ENCODE peak calls at places on chromosomes 13 and 19, in six cellular contexts. N is left lung, L is OCI-LY7, I is cardiac muscle cell, H is thoracic aorta, V is mucosa of descending colon. U is an unnamed sample.

GRCh38 chr19:54311486-54311885 is 1.5 kb downstream of the LILRA5 start:
- DNase-seq in N (no peak), H (no peak), I (no peak), L (no peak), V (no peak), U (no peak)

GRCh38 chr13:48580185-48580803 is 47.4 kb upstream of the RCBTB2 start:
- DNase-seq in I (peak), V (no peak), N (no peak), H (peak), L (peak), U (peak)

GRCh38 chr19:12664406-12665280 is 1.9 kb downstream of the MAN2B1 start:
- DNase-seq in N (no peak), H (no peak), L (peak), V (peak), I (peak), U (no peak)

GRCh38 chr13:78147905-78148304 is 229.3 kb upstream of the EDNRB start:
- DNase-seq in N (no peak), H (no peak), I (no peak), L (no peak), V (no peak), U (no peak)

GRCh38 chr13:114019367-114019766 is 45.5 kb upstream of the C13orf46 start:
- DNase-seq in L (peak), V (no peak), H (no peak), I (no peak), N (no peak), U (peak)

GRCh38 chr13:77065456-77066147 is 38.6 kb upstream of the FBXL3 start:
- DNase-seq in N (no peak), I (no peak), V (no peak), H (no peak), L (no peak), U (no peak)

GRCh38 chr19:55178781-55179569 is 1.1 kb downstream of the SYT5 start:
- DNase-seq in I (peak), V (peak), L (peak), N (peak), H (no peak), U (peak)

GRCh38 chr13:94558721-94559120 is 37.2 kb downstream of the TGDS start:
- DNase-seq in H (no peak), I (no peak), N (no peak), L (no peak), V (no peak), U (no peak)

GRCh38 chr19:29851769-29852521 is 40.2 kb downstream of the CCNE1 start:
- DNase-seq in N (no peak), L (no peak), H (no peak), I (no peak), V (no peak), U (no peak)

GRCh38 chr19:38888876-38889275 is 10.5 kb downstream of the SIRT2 start:
- DNase-seq in I (no peak), V (no peak), L (no peak), N (peak), H (no peak), U (no peak)

GRCh38 chr13:105471683-105472082 is 1063.8 kb downstream of the EFNB2 start:
- DNase-seq in L (no peak), V (no peak), I (no peak), H (no peak), N (no peak), U (no peak)

GRCh38 chr13:95335667-95336066 is 34.4 kb upstream of the ABCC4 start:
- DNase-seq in L (no peak), N (no peak), I (no peak), H (no peak), V (no peak), U (no peak)

GRCh38 chr19:47229674-47230121 is 1.3 kb downstream of the BBC3 start:
- DNase-seq in I (no peak), L (peak), H (no peak), V (no peak), N (no peak), U (no peak)

GRCh38 chr19:50580970-50581636 is 12.9 kb upstream of the LRRC4B start:
- DNase-seq in I (peak), H (no peak), V (no peak), N (no peak), L (no peak), U (no peak)

GRCh38 chr13:23610187-23610576 is 40.0 kb downstream of the TNFRSF19 start:
- DNase-seq in I (no peak), V (no peak), H (no peak), N (no peak), L (no peak), U (no peak)

GRCh38 chr19:47226426-47227346 is 4.3 kb downstream of the BBC3 start:
- DNase-seq in N (peak), H (peak), I (peak), L (peak), V (peak), U (peak)

GRCh38 chr19:17243854-17244617 is 1.7 kb downstream of the NR2F6 start:
- DNase-seq in V (peak), L (peak), N (no peak), I (peak), H (no peak), U (no peak)
- H3K4me3 ChIP-seq in V (peak), L (peak), N (peak), I (peak), H (peak), U (no peak)

GRCh38 chr13:35478384-35479222 is 2.1 kb upstream of the MAB21L1 start:
- DNase-seq in N (peak), V (no peak), L (no peak), I (peak), H (no peak), U (no peak)

GRCh38 chr13:35479691-35480090 is 3.2 kb upstream of the MAB21L1 start:
- DNase-seq in I (no peak), V (no peak), N (no peak), H (no peak), L (no peak), U (no peak)

GRCh38 chr13:35481777-35482176 is 5.3 kb upstream of the MAB21L1 start:
- DNase-seq in H (no peak), L (no peak), V (no peak), I (no peak), N (no peak), U (no peak)

GRCh38 chr13:35475960-35476943 is at the start of gene MAB21L1:
- DNase-seq in L (no peak), I (peak), V (no peak), N (peak), H (no peak), U (no peak)

GRCh38 chr13:35479223-35479536 is 2.7 kb upstream of the MAB21L1 start:
- DNase-seq in L (no peak), N (no peak), I (peak), H (no peak), V (no peak), U (no peak)
- H3K4me3 ChIP-seq in L (no peak), N (no peak), I (no peak), H (no peak), V (no peak), U (no peak)

DNA sequence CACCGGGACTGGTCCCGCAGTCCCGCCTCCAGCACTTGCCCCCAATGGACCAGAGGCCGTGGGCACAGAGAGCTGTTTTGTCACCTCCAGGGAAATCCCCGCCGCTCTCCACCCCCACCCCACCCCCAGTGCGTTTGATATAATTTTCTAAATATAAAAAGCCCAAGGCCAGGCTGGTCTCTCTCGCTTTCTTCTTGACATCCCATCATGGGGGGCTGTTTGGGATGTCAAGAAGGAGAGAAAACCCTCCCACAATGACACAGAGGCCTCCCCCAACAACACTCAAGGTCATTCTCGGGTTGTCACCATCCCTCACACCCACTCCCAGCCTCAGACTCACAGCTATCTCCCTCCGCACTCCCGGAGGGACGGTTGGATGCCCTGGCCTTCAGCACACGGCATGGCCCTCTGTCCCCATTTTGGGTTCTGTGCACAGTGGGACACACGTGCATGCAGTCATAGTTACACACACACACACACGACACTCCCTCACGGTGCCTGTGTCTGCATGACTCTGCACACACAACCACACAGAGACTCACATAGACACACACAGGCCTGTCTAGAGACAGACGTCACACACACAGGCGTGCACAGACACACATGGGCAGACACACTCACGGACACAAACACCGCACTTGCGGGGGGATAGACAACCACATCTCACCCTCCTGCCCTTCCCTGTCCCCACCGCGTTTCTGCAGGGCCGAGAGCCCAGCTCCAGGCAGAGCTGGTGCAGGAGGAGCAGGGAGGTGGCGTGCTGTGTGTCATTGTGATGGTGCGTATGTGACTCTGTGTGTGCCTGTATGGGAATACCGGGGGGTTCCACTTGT is 4.8 kb upstream of the NFIC start:
- DNase-seq in N (no peak), H (no peak), I (no peak), L (no peak), V (peak), U (no peak)
- H3K4me3 ChIP-seq in N (peak), H (peak), I (peak), L (no peak), V (no peak), U (peak)

DNA sequence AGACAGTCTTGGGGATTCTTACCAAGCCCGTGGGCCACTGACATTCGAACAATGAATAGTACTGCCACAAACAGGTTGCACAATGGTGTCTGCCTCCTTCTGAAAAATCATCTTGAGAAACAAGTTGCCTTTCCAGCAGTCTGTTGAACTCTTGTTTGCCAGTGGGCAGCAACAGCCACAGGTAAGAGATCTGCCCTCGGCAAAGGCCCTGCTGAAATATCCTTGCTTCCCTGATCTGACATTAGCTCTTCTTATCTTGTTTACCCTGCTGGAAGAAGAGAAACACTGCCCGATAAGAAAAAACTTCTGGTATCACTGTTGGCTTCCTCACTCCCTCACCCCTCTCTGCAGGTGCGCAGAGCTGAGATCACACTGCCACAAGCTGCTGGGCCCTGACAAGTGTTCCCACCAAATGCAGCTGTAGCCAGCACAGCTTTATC is 2.0 kb downstream of the DOCK9 start:
- DNase-seq in I (peak), L (peak), N (no peak), V (no peak), H (no peak), U (no peak)
- H3K4me3 ChIP-seq in I (no peak), L (no peak), N (no peak), V (no peak), H (peak), U (no peak)

GRCh38 chr19:41910240-41910991 is 17.8 kb downstream of the ERFL start:
- DNase-seq in H (no peak), N (no peak), V (no peak), I (no peak), L (no peak), U (no peak)

GRCh38 chr19:41910992-41911888 is 17.0 kb downstream of the ERFL start:
- DNase-seq in N (no peak), I (no peak), L (no peak), H (no peak), V (peak), U (no peak)

GRCh38 chr19:41907994-41908615 is 20.1 kb downstream of the ERFL start:
- DNase-seq in V (peak), H (no peak), I (no peak), N (peak), L (no peak), U (no peak)

GRCh38 chr19:41908724-41909464 is 19.4 kb downstream of the ERFL start:
- DNase-seq in V (no peak), N (no peak), I (no peak), L (no peak), H (no peak), U (no peak)

GRCh38 chr19:41909706-41910105 is 18.5 kb downstream of the ERFL start:
- DNase-seq in V (peak), N (no peak), L (no peak), I (no peak), H (no peak), U (no peak)
- H3K4me3 ChIP-seq in V (no peak), N (no peak), L (no peak), I (no peak), H (no peak), U (no peak)

DNA sequence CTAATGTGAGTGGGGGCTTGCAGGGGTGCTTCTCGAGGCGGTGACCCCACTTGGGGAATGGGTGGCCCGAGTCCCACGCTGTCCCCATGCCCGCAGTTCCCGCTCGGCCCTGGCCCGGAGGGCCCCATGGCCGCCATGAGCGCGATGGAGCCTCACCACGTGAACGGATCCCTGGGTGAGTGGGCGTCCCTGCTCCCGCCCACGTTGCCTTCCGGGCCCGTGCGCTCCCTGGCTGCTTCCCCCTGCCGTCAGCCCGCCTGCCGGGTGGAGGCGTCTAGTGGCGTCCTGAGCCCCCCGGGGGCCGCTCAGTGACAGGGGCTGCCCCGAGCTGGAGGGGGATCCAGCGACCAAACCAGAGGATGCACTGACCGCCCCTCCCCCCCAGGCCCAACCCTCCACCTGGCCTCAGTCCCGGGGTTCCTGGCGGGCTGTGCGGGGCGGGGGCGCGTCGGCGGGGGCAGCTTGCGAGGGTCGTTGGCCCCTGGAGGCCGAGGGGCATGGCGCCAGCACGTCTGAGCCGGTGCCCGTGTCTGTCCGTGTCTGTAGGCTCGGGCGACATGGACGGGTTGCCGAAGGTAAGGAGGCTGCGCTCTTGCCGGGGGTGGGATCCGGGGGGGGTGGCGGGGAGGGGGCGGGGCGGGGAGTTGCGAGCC is 4.8 kb downstream of the ISYNA1 start:
- DNase-seq in H (no peak), N (no peak), L (peak), V (peak), I (no peak), U (no peak)
- H3K4me3 ChIP-seq in H (peak), N (peak), L (no peak), V (no peak), I (peak), U (peak)

DNA sequence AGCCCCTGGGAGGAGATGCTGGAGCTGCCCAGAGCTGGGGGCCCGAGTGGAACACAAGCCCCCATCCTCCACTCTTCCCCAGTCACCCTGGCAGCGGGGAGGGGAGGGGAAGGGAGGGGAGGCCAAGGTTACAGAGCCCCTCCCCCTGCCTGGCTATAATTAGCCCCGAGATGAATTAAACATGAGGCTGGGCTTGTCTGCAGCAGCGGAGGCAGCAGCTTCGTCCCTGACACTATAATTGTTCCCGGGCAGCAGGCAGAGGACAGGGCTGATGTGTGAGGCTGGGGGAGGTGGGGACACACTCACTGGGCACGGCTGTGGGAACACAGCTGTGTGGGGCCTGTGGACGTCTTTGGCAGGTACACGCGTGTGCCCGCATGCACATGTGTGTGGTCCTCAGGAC is 28.3 kb downstream of the TINCR start:
- DNase-seq in I (peak), N (no peak), H (no peak), V (no peak), L (no peak), U (no peak)
- H3K4me3 ChIP-seq in I (no peak), N (no peak), H (no peak), V (no peak), L (no peak), U (no peak)

DNA sequence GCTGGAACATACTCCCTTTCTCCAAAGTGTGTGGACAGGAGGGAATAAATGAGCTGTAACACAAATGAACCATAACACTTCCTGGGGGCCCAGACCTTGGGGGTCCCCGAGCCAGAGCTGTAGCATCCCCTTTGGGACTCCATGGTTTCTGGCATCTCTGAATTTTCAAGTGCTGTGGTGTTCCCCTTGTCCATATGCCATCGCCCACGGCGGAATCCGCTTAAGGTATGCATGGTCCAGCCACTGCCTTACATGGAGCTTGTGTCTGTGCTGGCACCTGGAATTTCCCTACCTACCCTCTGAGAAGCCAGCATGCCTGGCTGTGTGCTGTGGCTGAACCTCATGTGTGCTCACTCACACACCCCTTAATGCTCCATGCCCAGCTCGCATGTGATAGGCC is 943.6 kb downstream of the SLITRK1 start:
- DNase-seq in L (no peak), V (no peak), N (peak), I (no peak), H (no peak), U (no peak)
- H3K4me3 ChIP-seq in L (no peak), V (no peak), N (no peak), I (no peak), H (no peak), U (no peak)

GRCh38 chr13:112899618-112900600 is 69.1 kb upstream of the MCF2L start:
- DNase-seq in L (no peak), H (no peak), V (no peak), N (peak), I (no peak), U (no peak)
- H3K4me3 ChIP-seq in L (no peak), H (no peak), V (no peak), N (no peak), I (no peak), U (no peak)